ENCODE peak calls at places on chromosomes 12 and 14, in nine cellular contexts. Z is A549, N is GM23338, J is HCT116, R is K562, Y is SK-N-SH, M is GM12878, A is HepG2, W is Panc1. H is an unnamed sample.

GRCh38 chr14:104152246-104152575 is 13.8 kb downstream of the KIF26A start:
- DNase-seq in Z (no peak), N (no peak), J (no peak), R (no peak), Y (no peak), M (no peak), A (no peak), W (no peak), H (no peak)

GRCh38 chr12:62943779-62944395 is 8.9 kb upstream of the PPM1H start:
- DNase-seq in Z (no peak), N (no peak), J (no peak), R (peak), Y (no peak), M (no peak), A (no peak), W (no peak), H (no peak)

GRCh38 chr14:104897286-104898194 is 27.1 kb upstream of the PLD4 start:
- DNase-seq in Z (no peak), N (no peak), J (no peak), R (no peak), Y (peak), M (no peak), A (no peak), W (no peak), H (no peak)

GRCh38 chr12:94140556-94140955 is 7.8 kb upstream of the PLXNC1 start:
- DNase-seq in Z (no peak), N (peak), J (peak), R (peak), Y (peak), M (no peak), A (peak), W (no peak), H (peak)

GRCh38 chr12:31732926-31733548 is 4.2 kb upstream of the AMN1 start:
- DNase-seq in Z (peak), N (peak), J (peak), R (peak), Y (no peak), M (peak), A (peak), W (peak), H (peak)

GRCh38 chr12:20631711-20632110 is 63.4 kb upstream of the SLCO1C1 start:
- DNase-seq in Z (no peak), N (no peak), J (no peak), R (no peak), Y (no peak), M (no peak), A (no peak), W (no peak), H (no peak)

GRCh38 chr14:95508377-95508776 is 8.1 kb downstream of the SYNE3 start:
- DNase-seq in Z (no peak), N (no peak), J (no peak), R (no peak), Y (no peak), M (no peak), A (no peak), W (no peak), H (no peak)

GRCh38 chr12:93502802-93503623 is 35.7 kb downstream of the MRPL42 start:
- DNase-seq in Z (no peak), N (peak), J (peak), R (peak), Y (peak), M (no peak), A (peak), W (peak), H (no peak)

GRCh38 chr14:59913187-59913586 is 6.8 kb upstream of the LRRC9 start:
- DNase-seq in Z (no peak), N (no peak), J (no peak), R (no peak), Y (no peak), M (no peak), A (no peak), W (no peak), H (no peak)

GRCh38 chr14:77007975-77008421 is 20.5 kb downstream of the IRF2BPL start:
- DNase-seq in Z (no peak), N (no peak), J (no peak), R (no peak), Y (no peak), M (no peak), A (no peak), W (no peak), H (no peak)

GRCh38 chr12:38141861-38142260 is 174.7 kb upstream of the ALG10B start:
- DNase-seq in Z (no peak), N (no peak), J (no peak), R (no peak), Y (no peak), M (no peak), A (no peak), W (no peak), H (no peak)

GRCh38 chr12:96434107-96434506 is 33.9 kb upstream of the CDK17 start:
- DNase-seq in Z (no peak), N (no peak), J (no peak), R (no peak), Y (no peak), M (no peak), A (no peak), W (no peak), H (peak)

GRCh38 chr14:21647380-21647779 is 6.3 kb upstream of the OR4E2 start:
- DNase-seq in Z (no peak), N (no peak), J (no peak), R (no peak), Y (no peak), M (no peak), A (no peak), W (no peak), H (no peak)

GRCh38 chr12:102522768-102523167 is 42.4 kb upstream of the IGF1 start:
- DNase-seq in Z (no peak), N (peak), J (no peak), R (peak), Y (no peak), M (no peak), A (peak), W (no peak), H (no peak)

GRCh38 chr12:132259872-132260695 is 69.3 kb downstream of the GALNT9 start:
- DNase-seq in Z (no peak), N (no peak), J (no peak), R (no peak), Y (no peak), M (no peak), A (no peak), W (no peak), H (no peak)

DNA sequence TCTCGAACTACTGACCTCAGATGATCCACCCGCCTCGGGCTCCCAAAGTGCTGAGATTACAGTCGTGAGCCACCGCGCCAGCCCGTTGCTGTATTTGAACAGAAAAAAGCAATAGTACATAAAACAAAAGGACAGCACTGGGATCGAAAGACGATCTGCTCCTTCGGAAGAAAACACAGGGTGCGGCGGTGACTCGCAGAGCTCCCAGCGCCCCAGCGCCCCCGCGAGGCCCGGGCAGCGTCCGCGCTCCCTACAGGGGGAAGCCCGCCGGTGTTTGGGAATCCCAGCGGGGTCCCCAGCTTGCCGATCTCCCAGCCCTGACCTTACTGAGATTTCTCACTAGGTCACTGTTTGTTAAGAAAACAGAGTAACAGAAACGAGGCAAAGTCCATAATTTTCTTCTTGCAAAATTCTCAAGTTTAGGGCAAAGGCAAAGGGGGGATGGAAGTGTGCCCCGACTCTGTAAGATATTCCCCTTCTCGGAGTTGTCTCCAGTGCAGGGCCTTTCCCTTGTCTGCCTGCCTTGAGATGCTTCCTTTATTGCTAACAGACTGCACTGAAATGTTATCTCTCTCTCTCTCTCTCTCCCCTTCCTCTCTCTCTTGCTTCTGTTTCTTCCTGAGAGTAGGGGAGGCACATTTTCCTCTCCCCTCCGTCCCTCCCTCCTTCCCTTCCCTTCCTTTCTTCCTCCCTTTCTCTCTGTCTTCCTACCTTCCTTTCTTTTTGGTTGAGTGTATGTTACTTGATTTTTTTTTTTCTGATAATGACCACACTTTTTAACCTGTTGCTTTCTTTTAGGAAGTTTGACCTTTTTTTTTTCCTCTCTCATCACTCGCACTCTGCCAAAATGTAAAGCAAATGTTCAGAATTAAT is 92.0 kb downstream of the TMEM30B start:
- DNase-seq in Z (peak), N (peak), J (no peak), R (peak), Y (peak), M (no peak), A (peak), W (no peak), H (no peak)
- TF ChIP-seq REST in Z (no peak), N (no peak), J (no peak), R (no peak), Y (no peak), M (no peak), A (no peak), W (no peak), H (no peak)

DNA sequence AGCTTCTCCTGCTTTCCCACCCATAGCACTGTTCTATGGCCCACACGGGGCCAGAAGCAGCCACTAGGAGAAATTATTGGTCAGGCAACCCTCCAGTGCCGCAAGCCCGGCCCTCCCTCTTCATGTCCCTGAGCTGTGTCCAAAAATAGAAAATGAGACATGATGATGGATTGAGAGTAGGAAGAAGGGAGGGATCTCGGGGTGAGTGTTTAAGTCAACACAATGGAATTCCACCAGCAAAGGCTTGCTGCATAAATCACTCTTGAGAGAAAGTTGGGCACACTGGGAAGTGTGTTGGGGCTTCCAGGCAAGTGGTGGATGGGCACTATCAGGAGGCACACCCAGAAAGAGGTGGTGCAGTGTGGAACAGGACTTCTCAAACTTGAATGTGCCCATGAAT is 94.2 kb downstream of the LLPH start:
- DNase-seq in Z (peak), N (no peak), J (peak), R (no peak), Y (no peak), M (no peak), A (peak), W (peak), H (no peak)
- TF ChIP-seq REST in Z (no peak), N (no peak), J (no peak), R (no peak), Y (peak), M (no peak), A (no peak), W (no peak), H (no peak)

GRCh38 chr12:69423037-69423905 is 46.9 kb upstream of the FRS2 start:
- DNase-seq in Z (no peak), N (no peak), J (no peak), R (no peak), Y (no peak), M (no peak), A (no peak), W (no peak), H (no peak)
- TF ChIP-seq REST in Z (no peak), N (no peak), J (no peak), R (no peak), Y (no peak), M (no peak), A (no peak), W (no peak), H (no peak)

GRCh38 chr12:99259040-99259934 is 388.3 kb upstream of the GARIN6 start:
- DNase-seq in Z (no peak), N (peak), J (no peak), R (no peak), Y (no peak), M (no peak), A (no peak), W (no peak), H (no peak)
- TF ChIP-seq REST in Z (no peak), N (no peak), J (no peak), R (no peak), Y (no peak), M (no peak), A (no peak), W (no peak), H (no peak)

GRCh38 chr12:22662356-22662755 is 37.4 kb downstream of the ETNK1 start:
- DNase-seq in Z (no peak), N (no peak), J (no peak), R (no peak), Y (no peak), M (no peak), A (no peak), W (no peak), H (no peak)

GRCh38 chr12:22656835-22657234 is 31.9 kb downstream of the ETNK1 start:
- DNase-seq in Z (no peak), N (no peak), J (no peak), R (no peak), Y (no peak), M (no peak), A (no peak), W (no peak), H (no peak)

GRCh38 chr12:22656376-22656775 is 31.4 kb downstream of the ETNK1 start:
- DNase-seq in Z (no peak), N (no peak), J (no peak), R (no peak), Y (no peak), M (no peak), A (no peak), W (no peak), H (no peak)

GRCh38 chr12:22657538-22657937 is 32.6 kb downstream of the ETNK1 start:
- DNase-seq in Z (no peak), N (no peak), J (no peak), R (no peak), Y (no peak), M (no peak), A (no peak), W (no peak), H (no peak)

GRCh38 chr12:22658214-22658613 is 33.2 kb downstream of the ETNK1 start:
- DNase-seq in Z (peak), N (no peak), J (no peak), R (no peak), Y (no peak), M (no peak), A (no peak), W (no peak), H (no peak)
- TF ChIP-seq REST in Z (no peak), N (no peak), J (no peak), R (no peak), Y (no peak), M (no peak), A (no peak), W (no peak), H (no peak)